ENCODE peak calls at places on chromosomes 16 and 17, in six cellular contexts. F, X, N, S, I and G are unnamed samples.

GRCh38 chr16:82801361-82801760 is 174.6 kb downstream of the CDH13 start:
- DNase-seq in F (no peak), X (no peak), N (no peak), S (no peak), I (no peak), G (no peak)

GRCh38 chr17:64492481-64493109 is 4.3 kb downstream of the POLG2 start:
- DNase-seq in F (no peak), X (no peak), N (no peak), S (no peak), I (peak; percentile 38), G (no peak)

GRCh38 chr17:57855391-57856035 is 5.7 kb upstream of the MRPS23 start:
- DNase-seq in F (no peak), X (no peak), N (no peak), S (no peak), I (no peak), G (no peak)

GRCh38 chr17:17072546-17072945 is 30.3 kb downstream of the MPRIP start:
- DNase-seq in F (no peak), X (no peak), N (no peak), S (no peak), I (no peak), G (no peak)

GRCh38 chr17:18028114-18028513 is 10.9 kb downstream of the ATPAF2 start:
- DNase-seq in F (no peak), X (no peak), N (no peak), S (no peak), I (no peak), G (no peak)

GRCh38 chr16:81526199-81526598 is 81.6 kb downstream of the CMIP start:
- DNase-seq in F (no peak), X (no peak), N (no peak), S (no peak), I (no peak), G (no peak)

GRCh38 chr17:80877095-80877828 is 114.4 kb upstream of the CHMP6 start:
- DNase-seq in F (no peak), X (no peak), N (peak; percentile 34), S (no peak), I (no peak), G (no peak)

GRCh38 chr16:82658796-82659195 is 32.0 kb downstream of the CDH13 start:
- DNase-seq in F (no peak), X (no peak), N (no peak), S (no peak), I (no peak), G (no peak)

GRCh38 chr17:1972429-1973160 is 52.5 kb downstream of the RTN4RL1 start:
- DNase-seq in F (no peak), X (no peak), N (no peak), S (no peak), I (peak; percentile 35), G (no peak)

GRCh38 chr16:70749006-70749678 is 51.8 kb downstream of the VAC14 start:
- DNase-seq in F (no peak), X (no peak), N (no peak), S (no peak), I (no peak), G (no peak)

GRCh38 chr17:77449908-77450741 is 309.4 kb downstream of the SEC14L1 start:
- DNase-seq in F (no peak), X (no peak), N (no peak), S (no peak), I (peak; percentile 78), G (no peak)

GRCh38 chr17:52030096-52030495 is 128.4 kb downstream of the CA10 start:
- DNase-seq in F (no peak), X (no peak), N (no peak), S (no peak), I (no peak), G (no peak)

GRCh38 chr16:2189252-2189893 is 7.0 kb downstream of the CASKIN1 start:
- DNase-seq in F (no peak), X (no peak), N (no peak), S (no peak), I (no peak), G (no peak)

GRCh38 chr16:87945351-87946042 is 5.7 kb upstream of the BANP start:
- DNase-seq in F (no peak), X (no peak), N (no peak), S (no peak), I (peak; percentile 77), G (peak; percentile 63)

GRCh38 chr17:61201211-61201610 is 198.4 kb upstream of the TBX2 start:
- DNase-seq in F (no peak), X (no peak), N (no peak), S (no peak), I (peak; percentile 81), G (no peak)

GRCh38 chr16:78984887-78985464 is 615.6 kb downstream of the MAF start:
- DNase-seq in F (no peak), X (no peak), N (no peak), S (no peak), I (no peak), G (no peak)

GRCh38 chr17:69733171-69734014 is 318.9 kb downstream of the MAP2K6 start:
- DNase-seq in F (no peak), X (no peak), N (no peak), S (peak; percentile 58), I (peak; percentile 59), G (no peak)

GRCh38 chr16:1909661-1910231 is 8.5 kb downstream of the HS3ST6 start:
- DNase-seq in F (no peak), X (no peak), N (no peak), S (no peak), I (no peak), G (no peak)

GRCh38 chr17:67920212-67920611 is 76.1 kb downstream of the C17orf58 start:
- DNase-seq in F (no peak), X (no peak), N (no peak), S (no peak), I (no peak), G (no peak)

GRCh38 chr16:69223882-69224281 is 36.9 kb downstream of the SNTB2 start:
- DNase-seq in F (no peak), X (no peak), N (no peak), S (peak; percentile 11), I (no peak), G (no peak)

GRCh38 chr16:56506941-56507340 is 12.9 kb downstream of the BBS2 start:
- DNase-seq in F (no peak), X (no peak), N (no peak), S (no peak), I (peak; percentile 60), G (no peak)

GRCh38 chr17:81518785-81519283 is 6.2 kb upstream of the ACTG1 start:
- DNase-seq in F (no peak), X (no peak), N (no peak), S (peak; percentile 66), I (no peak), G (no peak)

GRCh38 chr16:84042308-84042878 is at the start of gene SLC38A8:
- DNase-seq in F (no peak), X (no peak), N (no peak), S (no peak), I (no peak), G (no peak)

GRCh38 chr16:84548508-84548907 is 44.0 kb upstream of the MEAK7 start:
- DNase-seq in F (no peak), X (no peak), N (no peak), S (no peak), I (no peak), G (no peak)

GRCh38 chr17:751269-752001 is 629 bp downstream of the GEMIN4 start:
- DNase-seq in F (no peak), X (no peak), N (peak; percentile 20), S (peak; percentile 78), I (peak; percentile 46), G (no peak)

GRCh38 chr16:88530858-88531203 is 39.4 kb upstream of the ZC3H18 start:
- DNase-seq in F (no peak), X (no peak), N (no peak), S (no peak), I (no peak), G (no peak)

GRCh38 chr17:36947922-36948716 is 635 bp upstream of the AATF start:
- DNase-seq in F (no peak), X (no peak), N (no peak), S (no peak), I (no peak), G (no peak)

GRCh38 chr17:60909405-60909804 is 231.8 kb downstream of the BCAS3 start:
- DNase-seq in F (no peak), X (no peak), N (no peak), S (no peak), I (no peak), G (no peak)

GRCh38 chr16:4537376-4538066 is 1.1 kb downstream of the CDIP1 start:
- DNase-seq in F (no peak), X (no peak), N (no peak), S (no peak), I (no peak), G (no peak)

GRCh38 chr16:72179592-72179991 is 7.6 kb upstream of the PMFBP1 start:
- DNase-seq in F (no peak), X (no peak), N (no peak), S (no peak), I (no peak), G (no peak)

GRCh38 chr16:84786605-84787302 is 33.0 kb upstream of the CRISPLD2 start:
- DNase-seq in F (no peak), X (no peak), N (no peak), S (no peak), I (no peak), G (no peak)

GRCh38 chr17:1089915-1090314 is 89.9 kb downstream of the ABR start:
- DNase-seq in F (no peak), X (no peak), N (no peak), S (no peak), I (peak; percentile 60), G (no peak)

GRCh38 chr17:78355045-78355641 is 4.7 kb downstream of the SOCS3 start:
- DNase-seq in F (no peak), X (no peak), N (peak; percentile 30), S (no peak), I (no peak), G (no peak)

GRCh38 chr16:1444730-1445517 is 568 bp upstream of the CCDC154 start:
- DNase-seq in F (no peak), X (no peak), N (no peak), S (no peak), I (no peak), G (no peak)

GRCh38 chr16:57469046-57469445 is 6.6 kb downstream of the POLR2C start:
- DNase-seq in F (no peak), X (no peak), N (no peak), S (no peak), I (no peak), G (no peak)

GRCh38 chr17:4901648-4902344 is 1.1 kb downstream of the CHRNE start:
- DNase-seq in F (no peak), X (no peak), N (no peak), S (no peak), I (no peak), G (no peak)